ENCODE peak calls at places on chromosomes 13 and 19, in ten cellular contexts. J, N, I, L, Y, Z, T, A, U and Q are unnamed samples.
A peak's percentile ranks its signal among the peaks of the same experiment; 100 is the strongest.

GRCh38 chr19:16315825-16316505 is 8.7 kb upstream of the KLF2 start:
- DNase-seq in J (no peak), Y (no peak), N (peak; percentile 91), I (no peak), A (no peak), T (peak; percentile 79), L (peak; percentile 90), U (peak; percentile 80), Z (no peak), Q (peak; percentile 96)

GRCh38 chr19:574658-575526 is 2.5 kb downstream of the BSG start:
- DNase-seq in T (no peak), L (no peak), I (no peak), Z (no peak), J (no peak), N (peak; percentile 37), A (no peak), Y (no peak), U (peak; percentile 85), Q (no peak)

GRCh38 chr19:42427313-42427712 is at the start of gene LIPE:
- DNase-seq in L (no peak), A (no peak), Z (no peak), I (no peak), T (no peak), N (no peak), Y (no peak), U (no peak), J (no peak), Q (no peak)

GRCh38 chr19:49677232-49677881 is at the start of gene PRMT1:
- DNase-seq in I (peak; percentile 42), J (peak; percentile 56), L (no peak), Z (peak; percentile 47), U (peak; percentile 82), A (peak; percentile 57), N (peak; percentile 64), Y (no peak), T (peak; percentile 41), Q (no peak)

GRCh38 chr19:53961523-53962345 is 1.0 kb upstream of the CACNG8 start:
- DNase-seq in U (no peak), I (no peak), Z (no peak), A (peak; percentile 77), J (no peak), N (peak; percentile 76), Y (no peak), L (no peak), T (no peak), Q (no peak)

GRCh38 chr19:10037809-10038208 is 24.5 kb downstream of the RDH8 start:
- DNase-seq in N (no peak), T (no peak), J (no peak), Z (no peak), Y (no peak), A (no peak), U (no peak), I (no peak), L (no peak), Q (no peak)

GRCh38 chr13:49844191-49844590 is 51.7 kb upstream of the KPNA3 start:
- DNase-seq in Y (no peak), L (no peak), I (no peak), A (no peak), J (no peak), N (no peak), Z (no peak), T (no peak), U (no peak), Q (no peak)

GRCh38 chr19:18419195-18419698 is at the start of gene SSBP4:
- DNase-seq in Z (peak; percentile 64), A (peak; percentile 87), U (peak; percentile 93), Y (peak; percentile 54), L (no peak), I (peak; percentile 59), N (peak; percentile 88), T (peak; percentile 66), J (peak; percentile 60), Q (no peak)

GRCh38 chr13:31909889-31910551 is 121.6 kb upstream of the FRY start:
- DNase-seq in I (peak; percentile 25), U (no peak), Y (peak; percentile 24), J (peak; percentile 24), Z (peak; percentile 75), N (peak; percentile 72), T (peak; percentile 31), L (no peak), A (peak; percentile 33), Q (no peak)